ENCODE peak calls at places on chromosomes 13 and 19, in six cellular contexts. One of them, this sample, is unnamed.

GRCh38 chr19:18521692-18522123 is at the start of gene ELL:
- DNase-seq in kidney glomerular epithelial cell: no peak
- DNase-seq in omental fat pad: no peak
- DNase-seq in mesendoderm: no peak
- DNase-seq in NCI-H1436: no peak
- DNase-seq in mucosa of gallbladder: no peak
- DNase-seq in this sample: no peak

GRCh38 chr19:48539503-48540096 is 12.4 kb upstream of the SULT2B1 start:
- DNase-seq in NCI-H1436: peak; percentile 95
- DNase-seq in kidney glomerular epithelial cell: no peak
- DNase-seq in mesendoderm: no peak
- DNase-seq in omental fat pad: no peak
- DNase-seq in mucosa of gallbladder: no peak
- DNase-seq in this sample: no peak

GRCh38 chr13:23740002-23740401 is 149.2 kb downstream of the MIPEP start:
- DNase-seq in mesendoderm: no peak
- DNase-seq in omental fat pad: no peak
- DNase-seq in kidney glomerular epithelial cell: no peak
- DNase-seq in NCI-H1436: no peak
- DNase-seq in mucosa of gallbladder: no peak
- DNase-seq in this sample: no peak

GRCh38 chr13:75689686-75690085 is 53.6 kb downstream of the LMO7 start:
- DNase-seq in mesendoderm: no peak
- DNase-seq in omental fat pad: no peak
- DNase-seq in NCI-H1436: no peak
- DNase-seq in mucosa of gallbladder: no peak
- DNase-seq in kidney glomerular epithelial cell: no peak
- DNase-seq in this sample: no peak

GRCh38 chr13:47869780-47870179 is 131.3 kb downstream of the SUCLA2 start:
- DNase-seq in mesendoderm: no peak
- DNase-seq in NCI-H1436: no peak
- DNase-seq in omental fat pad: no peak
- DNase-seq in mucosa of gallbladder: no peak
- DNase-seq in kidney glomerular epithelial cell: no peak
- DNase-seq in this sample: no peak

GRCh38 chr13:66689628-66690027 is 540.5 kb downstream of the PCDH9 start:
- DNase-seq in mucosa of gallbladder: no peak
- DNase-seq in kidney glomerular epithelial cell: peak; percentile 58
- DNase-seq in omental fat pad: no peak
- DNase-seq in mesendoderm: peak; percentile 3
- DNase-seq in NCI-H1436: no peak
- DNase-seq in this sample: no peak

GRCh38 chr13:28089065-28089464 is 11.3 kb downstream of the FLT3 start:
- DNase-seq in NCI-H1436: no peak
- DNase-seq in kidney glomerular epithelial cell: no peak
- DNase-seq in mucosa of gallbladder: no peak
- DNase-seq in omental fat pad: no peak
- DNase-seq in mesendoderm: no peak
- DNase-seq in this sample: no peak

GRCh38 chr13:74620711-74621110 is 486.5 kb upstream of the KLF12 start:
- DNase-seq in NCI-H1436: no peak
- DNase-seq in mucosa of gallbladder: no peak
- DNase-seq in omental fat pad: no peak
- DNase-seq in mesendoderm: no peak
- DNase-seq in kidney glomerular epithelial cell: no peak
- DNase-seq in this sample: no peak

GRCh38 chr13:78326608-78327007 is 276.7 kb downstream of the POU4F1 start:
- DNase-seq in mesendoderm: no peak
- DNase-seq in omental fat pad: no peak
- DNase-seq in NCI-H1436: peak; percentile 35
- DNase-seq in mucosa of gallbladder: no peak
- DNase-seq in kidney glomerular epithelial cell: no peak
- DNase-seq in this sample: no peak

GRCh38 chr13:75762066-75762937 is 126.2 kb downstream of the LMO7 start:
- DNase-seq in omental fat pad: no peak
- DNase-seq in kidney glomerular epithelial cell: no peak
- DNase-seq in NCI-H1436: no peak
- DNase-seq in mesendoderm: no peak
- DNase-seq in mucosa of gallbladder: no peak
- DNase-seq in this sample: no peak

GRCh38 chr19:440391-441212 is 20.2 kb downstream of the SHC2 start:
- DNase-seq in mesendoderm: no peak
- DNase-seq in mucosa of gallbladder: no peak
- DNase-seq in omental fat pad: no peak
- DNase-seq in NCI-H1436: no peak
- DNase-seq in kidney glomerular epithelial cell: no peak
- DNase-seq in this sample: no peak

GRCh38 chr19:4375620-4376228 is 24.6 kb downstream of the SH3GL1 start:
- DNase-seq in mesendoderm: peak; percentile 81
- DNase-seq in kidney glomerular epithelial cell: no peak
- DNase-seq in mucosa of gallbladder: no peak
- DNase-seq in omental fat pad: no peak
- DNase-seq in NCI-H1436: peak; percentile 44
- DNase-seq in this sample: no peak

GRCh38 chr13:24865158-24865557 is 101.2 kb downstream of the RNF17 start:
- DNase-seq in kidney glomerular epithelial cell: no peak
- DNase-seq in mesendoderm: no peak
- DNase-seq in NCI-H1436: no peak
- DNase-seq in omental fat pad: no peak
- DNase-seq in mucosa of gallbladder: no peak
- DNase-seq in this sample: no peak

GRCh38 chr13:84455143-84455905 is 573.0 kb upstream of the SLITRK1 start:
- DNase-seq in omental fat pad: no peak
- DNase-seq in NCI-H1436: no peak
- DNase-seq in mucosa of gallbladder: no peak
- DNase-seq in mesendoderm: peak; percentile 30
- DNase-seq in kidney glomerular epithelial cell: no peak
- DNase-seq in this sample: no peak